ENCODE peak calls at places on chromosomes 3 and 15, in four cellular contexts. C is GM12878, U is HL-60, B is K562. Q is an unnamed sample.

GRCh38 chr15:49889525-49889924 is 229.5 kb downstream of the ATP8B4 start:
- DNase-seq in B (no peak), U (no peak), C (no peak), Q (no peak)

GRCh38 chr3:111285691-111286090 is 214.1 kb downstream of the NECTIN3 start:
- DNase-seq in C (no peak), U (no peak), B (no peak), Q (no peak)

GRCh38 chr3:111311709-111312235 is 230.2 kb upstream of the CD96 start:
- DNase-seq in B (no peak), U (no peak), C (no peak), Q (no peak)

GRCh38 chr15:61086756-61087155 is 142.3 kb downstream of the RORA start:
- DNase-seq in B (no peak), C (no peak), U (no peak), Q (no peak)

GRCh38 chr15:38699633-38700230 is 135.1 kb upstream of the RASGRP1 start:
- DNase-seq in C (no peak), U (peak), B (peak), Q (peak)

GRCh38 chr3:42216820-42217416 is 49.1 kb downstream of the CCK start:
- DNase-seq in U (no peak), C (no peak), B (no peak), Q (no peak)

GRCh38 chr3:125435231-125435630 is 60.1 kb upstream of the ZNF148 start:
- DNase-seq in C (no peak), U (no peak), B (no peak), Q (no peak)

GRCh38 chr15:57823325-57823860 is 116.9 kb downstream of the POLR2M start:
- DNase-seq in U (no peak), C (no peak), B (no peak), Q (no peak)

GRCh38 chr15:29612096-29612495 is 210.2 kb downstream of the TJP1 start:
- DNase-seq in U (no peak), C (no peak), B (no peak), Q (no peak)

GRCh38 chr3:71779674-71780377 is 5.1 kb downstream of the PROK2 start:
- DNase-seq in B (peak), U (peak), C (no peak), Q (no peak)

GRCh38 chr15:65312400-65312916 is 8.0 kb downstream of the RNU5B-1 start:
- DNase-seq in U (no peak), B (peak), C (no peak), Q (no peak)

GRCh38 chr3:168213920-168214319 is 118.2 kb upstream of the GOLIM4 start:
- DNase-seq in C (peak), U (no peak), B (no peak), Q (no peak)
- TF ChIP-seq SPI1 in C (no peak), U (no peak), B (no peak), Q (no peak)

GRCh38 chr3:131550562-131551188 is 47.9 kb upstream of the MRPL3 start:
- DNase-seq in C (no peak), U (no peak), B (no peak), Q (no peak)
- TF ChIP-seq SPI1 in C (no peak), U (no peak), B (no peak), Q (no peak)

GRCh38 chr3:5875056-5875455 is 687.5 kb downstream of the EDEM1 start:
- DNase-seq in C (no peak), U (no peak), B (no peak), Q (no peak)
- TF ChIP-seq SPI1 in C (no peak), U (no peak), B (no peak), Q (no peak)

DNA sequence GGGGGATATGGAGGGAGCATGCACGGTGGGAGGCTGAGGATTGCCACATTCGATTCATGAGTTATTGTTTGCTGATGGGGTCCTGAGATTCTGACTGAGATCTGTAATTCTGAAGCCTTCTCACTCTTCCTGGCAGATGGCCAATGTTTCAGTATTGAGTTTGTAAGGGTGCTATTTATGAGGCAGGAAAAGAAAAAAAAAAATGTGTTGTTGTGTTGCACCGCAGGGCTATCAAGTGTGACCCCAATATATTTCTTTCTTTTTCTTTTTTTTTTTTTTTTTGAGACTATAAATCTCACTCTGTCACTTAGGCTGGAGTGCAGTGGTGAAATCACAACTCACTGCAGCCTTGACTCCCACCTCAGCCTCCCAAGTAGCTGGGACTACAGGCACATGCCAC is 3.2 kb upstream of the SENP2 start:
- DNase-seq in U (no peak), C (peak), B (peak), Q (peak)
- TF ChIP-seq SPI1 in U (no peak), C (no peak), B (no peak), Q (no peak)

GRCh38 chr3:187918081-187918644 is 172.9 kb upstream of the BCL6 start:
- DNase-seq in C (no peak), B (no peak), U (no peak), Q (no peak)
- TF ChIP-seq SPI1 in C (no peak), B (no peak), U (no peak), Q (no peak)

GRCh38 chr3:186849392-186849975 is 7.0 kb downstream of the ADIPOQ start:
- DNase-seq in U (no peak), B (peak), C (peak), Q (no peak)

GRCh38 chr3:186843039-186843432 is 526 bp downstream of the ADIPOQ start:
- DNase-seq in U (no peak), C (no peak), B (no peak), Q (no peak)

GRCh38 chr3:186844908-186845307 is 2.4 kb downstream of the ADIPOQ start:
- DNase-seq in U (no peak), C (no peak), B (no peak), Q (no peak)

GRCh38 chr3:186842426-186843038 is at the start of gene ADIPOQ:
- DNase-seq in U (no peak), B (no peak), C (no peak), Q (no peak)

GRCh38 chr3:186847437-186847836 is 4.9 kb downstream of the ADIPOQ start:
- DNase-seq in U (no peak), B (no peak), C (no peak), Q (no peak)
- TF ChIP-seq SPI1 in U (no peak), B (no peak), C (no peak), Q (no peak)

GRCh38 chr15:78006567-78007205 is 70.8 kb downstream of the TBC1D2B start:
- DNase-seq in C (no peak), U (no peak), B (no peak), Q (no peak)
- TF ChIP-seq SPI1 in C (no peak), U (no peak), B (no peak), Q (no peak)

DNA sequence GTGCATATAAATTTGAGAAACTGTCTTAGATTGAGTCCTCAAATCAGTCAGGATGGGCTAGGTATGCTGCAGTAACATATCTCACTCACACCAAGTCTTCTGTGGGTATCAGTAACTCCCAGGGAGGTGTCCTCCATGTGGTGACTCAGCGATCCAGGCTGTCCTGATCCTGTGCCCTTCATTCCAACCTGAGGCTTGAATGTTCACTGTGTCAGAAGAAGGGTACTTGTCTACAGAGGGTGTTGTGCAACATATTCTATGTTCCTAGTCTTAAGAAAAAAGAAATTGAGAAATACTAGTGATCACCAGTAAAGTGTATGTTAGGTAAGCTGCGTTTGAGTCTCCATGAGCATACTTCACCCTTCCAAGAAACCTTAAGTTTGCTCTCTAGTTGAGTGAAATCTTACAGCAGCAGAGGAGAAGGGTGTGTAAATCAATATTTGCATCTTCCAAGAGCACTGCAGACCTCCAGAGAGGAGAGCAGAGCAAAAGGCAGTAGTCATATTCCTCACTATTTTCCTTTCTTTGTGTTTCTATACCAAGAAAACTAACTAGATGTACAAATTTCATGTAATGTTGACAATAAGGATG is 122.2 kb upstream of the SLC24A5 start:
- DNase-seq in B (no peak), U (peak), C (no peak), Q (no peak)
- TF ChIP-seq SPI1 in B (no peak), U (no peak), C (no peak), Q (no peak)

GRCh38 chr3:150922611-150923010 is 17.4 kb upstream of the MINDY4B start:
- DNase-seq in U (no peak), C (no peak), B (peak), Q (no peak)
- TF ChIP-seq SPI1 in U (no peak), C (no peak), B (no peak), Q (no peak)

Q was measured in GM12891.